ENCODE peak calls at places on chromosome X, in six cellular contexts. K is epithelial cell of proximal tubule, W is PC-9, S is esophagus muscularis mucosa, T is K562, Z is endodermal cell. A is an unnamed sample.

GRCh38 chrX:140475025-140475424 is 29.8 kb downstream of the SOX3 start:
- DNase-seq in K (no peak), T (no peak), W (no peak), S (no peak), Z (peak; percentile 40), A (no peak)

GRCh38 chrX:22057667-22058066 is 25.5 kb downstream of the PHEX start:
- DNase-seq in S (no peak), W (no peak), K (no peak), Z (no peak), T (no peak), A (no peak)

GRCh38 chrX:24245201-24245600 is 68.7 kb downstream of the SUPT20HL2 start:
- DNase-seq in T (no peak), S (no peak), W (peak; percentile 54), K (no peak), Z (peak; percentile 59), A (peak; percentile 82)

GRCh38 chrX:147602297-147602696 is 309.4 kb upstream of the FMR1 start:
- DNase-seq in T (no peak), S (no peak), Z (no peak), W (peak; percentile 55), K (no peak), A (no peak)

GRCh38 chrX:50579955-50580354 is 109.3 kb upstream of the DGKK start:
- DNase-seq in T (peak; percentile 62), K (peak; percentile 4), S (no peak), Z (peak; percentile 74), W (peak; percentile 35), A (peak; percentile 51)

GRCh38 chrX:40189018-40189417 is 91.3 kb upstream of the BCOR start:
- DNase-seq in T (no peak), K (no peak), Z (no peak), W (no peak), S (no peak), A (peak; percentile 41)

GRCh38 chrX:9745417-9746115 is 20.1 kb downstream of the GPR143 start:
- DNase-seq in Z (no peak), T (peak; percentile 3), W (no peak), S (no peak), K (no peak), A (no peak)

GRCh38 chrX:110268875-110269274 is 49.0 kb downstream of the AMMECR1 start:
- DNase-seq in S (no peak), T (peak; percentile 20), K (no peak), Z (no peak), W (no peak), A (peak; percentile 19)

GRCh38 chrX:51743179-51743957 is at the start of gene GSPT2:
- DNase-seq in K (no peak), W (no peak), T (peak; percentile 67), Z (peak; percentile 79), S (no peak), A (peak; percentile 73)

GRCh38 chrX:149984411-149984810 is 46.1 kb upstream of the EOLA2 start:
- DNase-seq in K (no peak), T (no peak), Z (no peak), S (no peak), W (no peak), A (peak; percentile 2)

GRCh38 chrX:148682206-148682605 is 181.8 kb downstream of the AFF2 start:
- DNase-seq in S (no peak), Z (no peak), T (no peak), W (no peak), K (no peak), A (no peak)

GRCh38 chrX:39874202-39874816 is 223.4 kb downstream of the BCOR start:
- DNase-seq in Z (no peak), S (no peak), T (no peak), K (no peak), W (no peak), A (no peak)

GRCh38 chrX:119981286-119982070 is 37.9 kb upstream of the NKAP start:
- DNase-seq in S (no peak), T (peak; percentile 67), K (no peak), Z (peak; percentile 80), W (no peak), A (peak; percentile 18)

GRCh38 chrX:21972721-21973120 is 32.2 kb downstream of the SMS start:
- DNase-seq in T (no peak), S (no peak), W (no peak), K (no peak), Z (no peak), A (peak; percentile 63)

GRCh38 chrX:150983526-150984163 is 510 bp downstream of the HMGB3 start:
- DNase-seq in K (no peak), T (no peak), S (no peak), W (no peak), Z (no peak), A (no peak)

GRCh38 chrX:131066237-131066636 is 8.1 kb downstream of the ARHGAP36 start:
- DNase-seq in S (no peak), Z (peak; percentile 45), K (no peak), W (no peak), T (no peak), A (no peak)

GRCh38 chrX:131067216-131067615 is 9.1 kb downstream of the ARHGAP36 start:
- DNase-seq in W (no peak), T (no peak), Z (peak; percentile 89), K (no peak), S (no peak), A (no peak)

GRCh38 chrX:131059231-131059630 is 1.1 kb downstream of the ARHGAP36 start:
- DNase-seq in K (no peak), Z (peak; percentile 38), W (no peak), S (no peak), T (no peak), A (no peak)

GRCh38 chrX:131060147-131060546 is 2.0 kb downstream of the ARHGAP36 start:
- DNase-seq in K (no peak), S (no peak), Z (no peak), T (no peak), W (no peak), A (no peak)

GRCh38 chrX:131063613-131064012 is 5.5 kb downstream of the ARHGAP36 start:
- DNase-seq in Z (no peak), S (no peak), K (no peak), W (no peak), T (no peak), A (no peak)
- TF ChIP-seq CTCF in Z (peak; percentile 80), S (no peak), K (no peak), W (no peak), T (peak; percentile 40), A (peak; percentile 14)

GRCh38 chrX:41382699-41383645 is 49.0 kb downstream of the DDX3X start:
- DNase-seq in T (peak; percentile 41), W (peak; percentile 78), Z (no peak), S (no peak), K (no peak), A (peak; percentile 55)
- H3K4me3 ChIP-seq in T (no peak overlapping the region), W (peak overlapping the region; percentile 24), Z (no peak overlapping the region), S (no peak overlapping the region), K (no peak overlapping the region), A (no peak overlapping the region)

GRCh38 chrX:53009032-53009431 is 39.6 kb upstream of the GPR173 start:
- DNase-seq in K (no peak), S (no peak), Z (no peak), T (no peak), W (no peak), A (no peak)
- TF ChIP-seq CTCF in K (no peak), S (no peak), Z (no peak), T (no peak), W (no peak), A (no peak)

DNA sequence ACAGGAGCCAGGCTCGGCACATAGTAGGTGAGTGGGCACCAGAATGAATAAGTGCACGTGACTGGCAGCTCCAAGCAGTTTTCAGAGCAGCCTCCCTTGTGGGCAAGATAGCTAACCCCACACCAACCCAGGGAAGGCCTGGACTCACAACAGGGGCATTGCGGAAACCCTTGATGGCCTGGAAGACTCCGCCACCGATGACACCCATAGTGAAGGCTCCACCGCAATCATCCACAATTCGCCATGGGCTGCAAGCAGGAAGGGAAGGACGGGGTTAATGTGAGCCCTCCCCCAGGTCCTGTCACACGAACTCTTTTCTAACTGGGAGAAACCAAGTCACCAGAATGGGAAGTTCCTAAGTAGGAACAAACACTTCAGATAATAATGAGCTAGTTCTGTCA is 957 bp downstream of the TIMM17B start:
- DNase-seq in W (no peak), K (no peak), Z (peak; percentile 59), S (no peak), T (peak; percentile 52), A (no peak)
- H3K4me3 ChIP-seq in W (peak overlapping the region; percentile 59), K (peak overlapping the region; percentile 85), Z (peak overlapping the region; percentile 92), S (peak overlapping the region; percentile 71), T (peak overlapping the region; percentile 72), A (peak overlapping the region; percentile 79)

GRCh38 chrX:49230500-49231232 is 2.5 kb downstream of the CACNA1F start:
- DNase-seq in T (peak; percentile 88), S (no peak), W (peak; percentile 36), Z (peak; percentile 91), K (no peak), A (no peak)
- TF ChIP-seq CTCF in T (peak; percentile 54), S (no peak), W (peak; percentile 19), Z (peak; percentile 52), K (no peak), A (no peak)

GRCh38 chrX:7921750-7922149 is 5.5 kb downstream of the PNPLA4 start:
- DNase-seq in W (no peak), K (no peak), S (no peak), Z (no peak), T (no peak), A (no peak)

GRCh38 chrX:7927259-7928167 is at the start of gene PNPLA4:
- DNase-seq in S (peak; percentile 91), K (peak; percentile 35), W (peak; percentile 57), T (peak; percentile 89), Z (peak; percentile 92), A (peak; percentile 66)

GRCh38 chrX:7926501-7926900 is 712 bp downstream of the PNPLA4 start:
- DNase-seq in S (no peak), T (no peak), K (no peak), Z (no peak), W (no peak), A (no peak)

GRCh38 chrX:7926914-7927258 is 327 bp downstream of the PNPLA4 start:
- DNase-seq in K (no peak), S (no peak), T (no peak), Z (no peak), W (no peak), A (no peak)

DNA sequence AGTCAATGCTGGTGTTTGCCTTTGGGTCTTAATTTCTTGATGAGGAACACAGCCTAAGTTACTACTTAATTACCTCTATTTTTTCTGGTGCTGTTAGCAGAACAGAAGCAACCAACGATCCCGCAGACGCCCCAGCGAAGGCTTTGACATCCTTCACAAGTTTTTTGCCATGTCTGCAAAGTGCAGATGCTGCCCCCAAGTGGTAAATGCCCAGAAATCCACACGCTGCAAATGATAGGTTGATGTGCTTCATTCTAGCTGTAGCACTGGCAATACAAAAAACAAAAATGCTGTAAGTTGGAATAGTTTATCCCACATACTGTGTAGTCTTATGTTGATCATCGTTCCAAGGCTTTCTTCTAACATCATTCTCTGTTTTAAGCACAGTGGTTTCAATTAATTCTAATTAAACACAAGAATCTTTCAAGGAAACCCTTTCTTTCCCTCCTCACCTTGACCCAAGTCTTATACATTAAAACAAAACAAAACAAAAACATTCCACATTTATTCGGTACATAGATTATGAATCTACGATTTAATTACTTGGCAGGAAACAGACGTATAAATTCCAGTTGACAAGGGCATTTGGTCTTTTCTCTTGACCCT is 1.2 kb downstream of the PNPLA4 start:
- DNase-seq in K (peak; percentile 9), S (no peak), W (peak; percentile 35), Z (peak; percentile 83), T (peak; percentile 78), A (peak; percentile 64)
- H3K4me3 ChIP-seq in K (no peak overlapping the region), S (no peak overlapping the region), W (peak overlapping the region; percentile 57), Z (peak overlapping the region; percentile 86), T (peak overlapping the region; percentile 63), A (no peak overlapping the region)